ENCODE peak calls at places on chromosomes 3 and 15, in five cellular contexts. One of them, this sample, is unnamed. For H3K4me1, the result is how much of the 10 kb centered on the place peaks cover.

GRCh38 chr3:64353256-64353655 is 128.0 kb upstream of the PRICKLE2 start:
- DNase-seq in heart left ventricle: no peak
- DNase-seq in ovary: no peak
- DNase-seq in cardiac muscle cell: peak
- DNase-seq in mammary epithelial cell: peak
- DNase-seq in this sample: peak

GRCh38 chr3:17639765-17640164 is 102.7 kb downstream of the TBC1D5 start:
- DNase-seq in heart left ventricle: no peak
- DNase-seq in mammary epithelial cell: peak
- DNase-seq in ovary: no peak
- DNase-seq in cardiac muscle cell: peak
- DNase-seq in this sample: peak

GRCh38 chr3:186638259-186638658 is 1.9 kb upstream of the FETUB start:
- DNase-seq in heart left ventricle: no peak
- DNase-seq in cardiac muscle cell: no peak
- DNase-seq in mammary epithelial cell: no peak
- DNase-seq in ovary: no peak
- DNase-seq in this sample: no peak

GRCh38 chr3:32374788-32375595 is 16.7 kb upstream of the CMTM7 start:
- DNase-seq in heart left ventricle: peak
- DNase-seq in cardiac muscle cell: peak
- DNase-seq in mammary epithelial cell: peak
- DNase-seq in ovary: no peak
- DNase-seq in this sample: peak

GRCh38 chr15:25716414-25717102 is 146.6 kb downstream of the ATP10A start:
- DNase-seq in heart left ventricle: no peak
- DNase-seq in ovary: no peak
- DNase-seq in mammary epithelial cell: no peak
- DNase-seq in cardiac muscle cell: no peak
- DNase-seq in this sample: no peak

GRCh38 chr3:33377489-33377888 is 62.7 kb downstream of the UBP1 start:
- DNase-seq in heart left ventricle: no peak
- DNase-seq in mammary epithelial cell: no peak
- DNase-seq in cardiac muscle cell: no peak
- DNase-seq in ovary: no peak
- DNase-seq in this sample: no peak

GRCh38 chr15:27176785-27177406 is 205.9 kb downstream of the GABRG3 start:
- DNase-seq in heart left ventricle: no peak
- DNase-seq in ovary: no peak
- DNase-seq in mammary epithelial cell: no peak
- DNase-seq in cardiac muscle cell: no peak
- DNase-seq in this sample: peak

GRCh38 chr3:162601101-162601670 is 1104.6 kb downstream of the OTOL1 start:
- DNase-seq in mammary epithelial cell: no peak
- DNase-seq in heart left ventricle: no peak
- DNase-seq in ovary: no peak
- DNase-seq in cardiac muscle cell: no peak
- DNase-seq in this sample: no peak

GRCh38 chr15:56473017-56473416 is 8.1 kb upstream of the MNS1 start:
- DNase-seq in mammary epithelial cell: no peak
- DNase-seq in ovary: no peak
- DNase-seq in heart left ventricle: no peak
- DNase-seq in cardiac muscle cell: no peak
- DNase-seq in this sample: no peak

GRCh38 chr3:141250342-141250741 is 18.7 kb downstream of the PXYLP1 start:
- DNase-seq in mammary epithelial cell: no peak
- DNase-seq in cardiac muscle cell: no peak
- DNase-seq in heart left ventricle: no peak
- DNase-seq in ovary: no peak
- DNase-seq in this sample: no peak
- H3K4me1 ChIP-seq in mammary epithelial cell: under half
- H3K4me1 ChIP-seq in cardiac muscle cell: under half
- H3K4me1 ChIP-seq in heart left ventricle: under half
- H3K4me1 ChIP-seq in ovary: under half
- H3K4me1 ChIP-seq in this sample: under half

GRCh38 chr3:29643034-29643425 is 362.2 kb downstream of the RBMS3 start:
- DNase-seq in heart left ventricle: no peak
- DNase-seq in cardiac muscle cell: no peak
- DNase-seq in mammary epithelial cell: no peak
- DNase-seq in ovary: no peak
- DNase-seq in this sample: no peak

GRCh38 chr3:29644261-29644660 is 363.4 kb downstream of the RBMS3 start:
- DNase-seq in heart left ventricle: no peak
- DNase-seq in cardiac muscle cell: no peak
- DNase-seq in ovary: no peak
- DNase-seq in mammary epithelial cell: peak
- DNase-seq in this sample: no peak

GRCh38 chr3:29642393-29643033 is 361.6 kb downstream of the RBMS3 start:
- DNase-seq in ovary: peak
- DNase-seq in mammary epithelial cell: peak
- DNase-seq in heart left ventricle: peak
- DNase-seq in cardiac muscle cell: peak
- DNase-seq in this sample: peak

GRCh38 chr3:29644956-29645661 is 364.2 kb downstream of the RBMS3 start:
- DNase-seq in ovary: no peak
- DNase-seq in heart left ventricle: no peak
- DNase-seq in cardiac muscle cell: peak
- DNase-seq in mammary epithelial cell: no peak
- DNase-seq in this sample: no peak

DNA sequence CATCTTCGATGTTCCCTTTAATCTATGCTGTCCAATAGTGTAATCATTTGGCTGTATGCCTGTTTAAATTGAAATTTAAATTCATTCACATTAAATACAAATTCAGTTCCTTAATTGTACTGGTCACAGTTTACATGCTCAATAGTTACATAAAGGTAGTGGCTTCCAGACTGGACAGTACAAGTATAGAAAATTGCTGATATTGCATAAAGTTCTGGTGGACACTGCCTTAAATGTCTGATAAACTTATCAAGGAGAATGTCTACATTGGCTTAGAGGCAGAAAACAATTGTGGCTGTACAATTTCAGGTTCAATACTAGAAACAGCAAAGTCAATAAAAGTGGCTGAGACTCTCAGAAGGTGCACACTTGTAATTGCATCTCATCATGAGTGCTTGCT is 365.2 kb downstream of the RBMS3 start:
- DNase-seq in cardiac muscle cell: no peak
- DNase-seq in ovary: no peak
- DNase-seq in mammary epithelial cell: no peak
- DNase-seq in heart left ventricle: no peak
- DNase-seq in this sample: no peak
- H3K4me1 ChIP-seq in cardiac muscle cell: under half
- H3K4me1 ChIP-seq in ovary: under half
- H3K4me1 ChIP-seq in mammary epithelial cell: under half
- H3K4me1 ChIP-seq in heart left ventricle: half or more
- H3K4me1 ChIP-seq in this sample: under half

GRCh38 chr3:128725932-128726690 is at the start of gene RAB7A:
- DNase-seq in ovary: peak
- DNase-seq in mammary epithelial cell: peak
- DNase-seq in cardiac muscle cell: peak
- DNase-seq in heart left ventricle: peak
- DNase-seq in this sample: peak
- H3K4me1 ChIP-seq in ovary: under half
- H3K4me1 ChIP-seq in mammary epithelial cell: under half
- H3K4me1 ChIP-seq in cardiac muscle cell: under half
- H3K4me1 ChIP-seq in heart left ventricle: under half
- H3K4me1 ChIP-seq in this sample: under half

DNA sequence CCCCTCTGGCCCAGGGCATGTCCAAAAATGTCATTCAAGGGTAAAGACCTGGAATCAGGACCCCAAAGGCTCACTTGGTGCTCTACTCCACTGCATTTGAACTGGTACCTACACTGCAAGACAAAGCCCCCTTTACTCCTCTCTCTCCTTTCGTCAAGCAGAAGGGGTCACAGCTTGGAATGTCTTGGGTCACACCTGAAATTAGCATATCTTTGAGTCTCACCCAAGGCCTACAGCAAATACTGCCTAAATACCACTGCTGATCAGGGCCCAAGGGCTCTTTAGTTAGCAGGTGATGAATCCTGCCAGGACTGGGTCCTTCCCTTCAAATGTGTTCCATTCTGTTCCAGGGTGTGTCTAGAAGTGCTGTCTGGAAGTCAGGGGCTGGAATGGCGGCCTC is 320.6 kb downstream of the SV2B start:
- DNase-seq in cardiac muscle cell: no peak
- DNase-seq in mammary epithelial cell: no peak
- DNase-seq in ovary: no peak
- DNase-seq in heart left ventricle: no peak
- DNase-seq in this sample: no peak
- H3K4me1 ChIP-seq in cardiac muscle cell: under half
- H3K4me1 ChIP-seq in mammary epithelial cell: under half
- H3K4me1 ChIP-seq in ovary: under half
- H3K4me1 ChIP-seq in heart left ventricle: under half
- H3K4me1 ChIP-seq in this sample: under half

GRCh38 chr15:60370804-60371700 is 26.7 kb downstream of the ANXA2 start:
- DNase-seq in mammary epithelial cell: peak
- DNase-seq in ovary: peak
- DNase-seq in cardiac muscle cell: peak
- DNase-seq in heart left ventricle: peak
- DNase-seq in this sample: peak
- H3K4me1 ChIP-seq in mammary epithelial cell: half or more
- H3K4me1 ChIP-seq in ovary: under half
- H3K4me1 ChIP-seq in cardiac muscle cell: under half
- H3K4me1 ChIP-seq in heart left ventricle: half or more
- H3K4me1 ChIP-seq in this sample: under half

DNA sequence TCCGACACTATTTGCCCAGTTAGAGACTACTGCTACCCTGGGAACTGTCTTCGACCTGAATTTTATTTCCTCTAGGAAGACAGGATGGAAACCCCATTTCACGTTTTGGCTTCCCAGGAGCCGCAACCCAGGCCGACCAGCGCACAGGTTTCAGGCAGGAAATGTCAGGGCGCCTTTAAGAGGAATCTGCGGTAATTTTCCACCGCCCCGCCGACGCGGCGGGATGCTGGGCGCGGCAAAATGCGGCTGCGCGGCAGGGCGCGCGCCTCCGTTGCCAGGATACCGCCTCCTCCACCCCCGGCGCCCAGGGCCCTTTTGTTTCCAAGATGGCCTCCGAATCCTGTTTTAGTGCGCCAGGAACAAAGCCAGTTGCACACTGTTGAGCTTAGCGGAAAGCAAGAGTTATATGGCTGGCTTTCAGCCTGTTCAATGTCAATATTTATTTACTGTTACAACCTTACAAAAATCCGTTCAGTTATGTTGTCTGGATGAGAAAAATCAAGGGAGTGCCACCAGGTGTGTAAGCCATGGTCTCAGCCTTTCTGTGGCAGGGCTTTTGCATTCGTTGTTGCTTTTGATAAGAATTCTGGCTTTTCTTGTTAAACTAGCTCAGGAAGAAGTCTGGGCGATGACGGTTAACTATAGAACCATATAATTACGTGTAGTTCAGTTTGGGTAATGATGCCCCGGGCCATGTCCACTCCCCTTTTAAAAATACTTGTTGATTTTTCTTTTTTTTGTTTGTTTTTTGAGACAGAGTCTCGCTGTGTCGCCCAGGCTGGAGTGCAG is 79.7 kb upstream of the CHD2 start:
- DNase-seq in mammary epithelial cell: peak
- DNase-seq in ovary: peak
- DNase-seq in cardiac muscle cell: peak
- DNase-seq in heart left ventricle: peak
- DNase-seq in this sample: peak
- H3K4me1 ChIP-seq in mammary epithelial cell: under half
- H3K4me1 ChIP-seq in ovary: under half
- H3K4me1 ChIP-seq in cardiac muscle cell: half or more
- H3K4me1 ChIP-seq in heart left ventricle: under half
- H3K4me1 ChIP-seq in this sample: under half

DNA sequence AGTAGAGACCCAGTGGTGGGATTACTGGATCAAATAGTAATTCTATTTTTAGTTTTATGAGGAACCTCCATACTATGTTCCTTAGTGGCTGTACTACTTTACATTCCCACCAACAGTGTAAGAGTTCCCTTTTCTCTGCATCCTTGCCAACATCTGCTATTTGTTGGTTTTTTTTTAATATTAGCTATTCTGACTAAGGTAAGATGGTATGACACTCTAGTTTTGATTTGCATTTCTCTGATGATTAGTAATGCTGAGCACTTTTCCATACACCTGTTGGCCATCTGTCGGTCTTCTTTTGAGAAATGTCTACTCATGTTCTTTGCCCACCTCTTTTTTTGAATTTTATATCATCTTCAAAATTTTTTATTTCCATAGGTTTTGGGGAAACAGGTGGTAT is 34.2 kb upstream of the RAP2B start:
- DNase-seq in heart left ventricle: no peak
- DNase-seq in cardiac muscle cell: no peak
- DNase-seq in ovary: no peak
- DNase-seq in mammary epithelial cell: no peak
- DNase-seq in this sample: peak
- H3K4me1 ChIP-seq in heart left ventricle: under half
- H3K4me1 ChIP-seq in cardiac muscle cell: under half
- H3K4me1 ChIP-seq in ovary: under half
- H3K4me1 ChIP-seq in mammary epithelial cell: under half
- H3K4me1 ChIP-seq in this sample: under half

DNA sequence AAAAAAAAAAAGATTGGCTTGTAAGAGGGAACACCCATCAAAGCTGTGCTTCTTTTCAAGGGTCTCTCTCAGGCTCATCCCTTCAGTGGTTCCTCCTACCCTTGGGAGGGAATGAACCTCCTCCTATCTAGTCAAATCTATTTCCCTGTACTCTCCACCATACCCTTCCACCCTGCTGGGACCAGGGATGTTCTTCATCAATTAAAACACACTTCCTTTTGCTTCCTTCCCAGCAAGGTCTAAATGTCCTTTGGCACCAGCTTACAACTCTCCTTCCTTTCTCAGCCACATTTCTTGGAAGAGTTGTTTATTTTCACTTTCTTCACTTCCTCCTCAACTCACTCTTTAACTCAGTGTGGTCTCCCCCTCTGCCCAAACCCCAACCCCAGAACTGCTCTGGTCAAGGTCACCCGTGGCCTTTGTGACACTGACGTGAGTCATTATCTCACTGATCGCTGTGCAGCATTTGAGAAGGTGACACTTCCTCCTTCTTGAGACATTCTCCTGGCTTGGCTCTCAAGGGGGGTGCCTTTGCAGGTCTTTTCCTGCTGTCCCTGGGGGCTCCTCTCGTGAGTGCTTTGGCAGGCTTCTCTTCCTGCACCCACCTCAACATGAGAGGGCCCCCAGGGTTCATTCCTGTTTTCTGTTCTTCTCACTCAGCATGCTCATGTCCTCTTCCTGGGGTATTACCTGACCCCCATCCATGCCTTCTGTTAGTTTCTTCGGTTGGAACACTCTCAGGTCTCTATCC is 210.5 kb upstream of the TLE3 start:
- DNase-seq in mammary epithelial cell: no peak
- DNase-seq in ovary: no peak
- DNase-seq in heart left ventricle: no peak
- DNase-seq in cardiac muscle cell: no peak
- DNase-seq in this sample: no peak
- H3K4me1 ChIP-seq in mammary epithelial cell: under half
- H3K4me1 ChIP-seq in ovary: under half
- H3K4me1 ChIP-seq in heart left ventricle: under half
- H3K4me1 ChIP-seq in cardiac muscle cell: under half
- H3K4me1 ChIP-seq in this sample: under half

DNA sequence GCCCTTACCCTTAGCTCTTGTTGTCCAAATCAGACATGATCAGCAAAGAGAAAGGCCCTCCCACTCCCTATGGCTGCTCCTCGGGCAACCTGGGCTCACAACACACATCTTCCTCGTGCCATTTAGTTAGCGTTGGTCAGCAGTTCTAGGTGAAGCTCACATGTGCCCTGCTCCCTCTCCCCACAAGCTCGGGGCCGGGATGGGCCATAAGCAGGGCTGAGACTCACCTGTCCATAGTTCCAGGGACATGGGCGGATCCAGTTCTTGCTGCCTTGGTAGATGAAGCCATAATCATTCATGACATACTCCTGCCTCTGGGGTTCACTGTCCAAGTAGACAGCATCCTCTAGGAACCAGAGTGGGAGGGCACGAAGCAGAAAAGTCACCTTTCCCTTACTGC is 10.4 kb downstream of the TGM5 start:
- DNase-seq in mammary epithelial cell: no peak
- DNase-seq in heart left ventricle: no peak
- DNase-seq in ovary: no peak
- DNase-seq in cardiac muscle cell: no peak
- DNase-seq in this sample: no peak
- H3K4me1 ChIP-seq in mammary epithelial cell: under half
- H3K4me1 ChIP-seq in heart left ventricle: under half
- H3K4me1 ChIP-seq in ovary: under half
- H3K4me1 ChIP-seq in cardiac muscle cell: under half
- H3K4me1 ChIP-seq in this sample: under half

This sample was measured in fibroblast of lung.